ENCODE peak calls at places on chromosomes 5 and 9, in nine cellular contexts. N is K562; K is Panc1; C is Caco-2; V is right lobe of liver; E is suprapubic skin; F is GM23248; D is CD4-positive, alpha-beta T cell; L is lower lobe of right lung. H is an unnamed sample. For H3K9me3, the result is how much of the 10 kb centered on the place peaks cover.

GRCh38 chr5:133361922-133362321 is 250.4 kb downstream of the FSTL4 start:
- DNase-seq in N (no peak), K (no peak), C (no peak), V (no peak), E (no peak), F (no peak), D (no peak), L (no peak), H (no peak)

GRCh38 chr5:130571076-130571475 is 594.0 kb downstream of the HINT1 start:
- DNase-seq in N (no peak), K (no peak), C (no peak), V (no peak), E (no peak), F (no peak), D (no peak), L (no peak), H (no peak)

GRCh38 chr5:122844916-122845252 is 529 bp upstream of the SNX24 start:
- DNase-seq in N (no peak), K (no peak), C (no peak), V (no peak), E (no peak), F (no peak), D (no peak), L (no peak), H (no peak)

GRCh38 chr5:74895906-74896305 is 29.7 kb upstream of the FAM169A start:
- DNase-seq in N (no peak), K (no peak), C (no peak), V (peak), E (no peak), F (peak), D (no peak), L (peak), H (no peak)

GRCh38 chr5:176886336-176887251 is 12.6 kb downstream of the HK3 start:
- DNase-seq in N (no peak), K (no peak), C (no peak), V (peak), E (peak), F (no peak), D (no peak), L (peak), H (no peak)

GRCh38 chr5:34480810-34481528 is 175.2 kb upstream of the RAI14 start:
- DNase-seq in N (no peak), K (no peak), C (no peak), V (no peak), E (no peak), F (no peak), D (no peak), L (no peak), H (no peak)

GRCh38 chr5:131230406-131230805 is 33.4 kb upstream of the CDC42SE2 start:
- DNase-seq in N (no peak), K (no peak), C (no peak), V (no peak), E (no peak), F (no peak), D (no peak), L (no peak), H (no peak)

GRCh38 chr9:129682381-129682780 is 16.9 kb downstream of the PRRX2 start:
- DNase-seq in N (peak), K (no peak), C (no peak), V (no peak), E (no peak), F (no peak), D (no peak), L (no peak), H (no peak)

GRCh38 chr5:23007762-23008161 is 154.6 kb upstream of the CDH12 start:
- DNase-seq in N (no peak), K (no peak), C (no peak), V (no peak), E (no peak), F (no peak), D (no peak), L (no peak), H (no peak)

GRCh38 chr9:70165006-70165602 is 93.7 kb upstream of the SMC5 start:
- DNase-seq in N (no peak), K (no peak), C (no peak), V (no peak), E (no peak), F (no peak), D (no peak), L (no peak), H (no peak)

GRCh38 chr5:157983906-157984551 is 125.1 kb upstream of the CLINT1 start:
- DNase-seq in N (no peak), K (no peak), C (no peak), V (no peak), E (no peak), F (no peak), D (no peak), L (no peak), H (no peak)

GRCh38 chr9:6567140-6567591 is 78.4 kb downstream of the GLDC start:
- DNase-seq in N (no peak), K (peak), C (no peak), V (no peak), E (no peak), F (peak), D (no peak), L (no peak), H (no peak)

GRCh38 chr9:136482046-136482792 is 621 bp downstream of the SEC16A start:
- DNase-seq in N (no peak), K (no peak), C (peak), V (peak), E (no peak), F (peak), D (peak), L (no peak), H (no peak)

GRCh38 chr5:112125910-112126309 is 293.2 kb downstream of the EPB41L4A start:
- DNase-seq in N (no peak), K (no peak), C (no peak), V (no peak), E (no peak), F (peak), D (no peak), L (no peak), H (no peak)

GRCh38 chr5:178839319-178839704 is 20.4 kb upstream of the ZNF354B start:
- DNase-seq in N (peak), K (no peak), C (peak), V (peak), E (no peak), F (peak), D (peak), L (peak), H (no peak)

DNA sequence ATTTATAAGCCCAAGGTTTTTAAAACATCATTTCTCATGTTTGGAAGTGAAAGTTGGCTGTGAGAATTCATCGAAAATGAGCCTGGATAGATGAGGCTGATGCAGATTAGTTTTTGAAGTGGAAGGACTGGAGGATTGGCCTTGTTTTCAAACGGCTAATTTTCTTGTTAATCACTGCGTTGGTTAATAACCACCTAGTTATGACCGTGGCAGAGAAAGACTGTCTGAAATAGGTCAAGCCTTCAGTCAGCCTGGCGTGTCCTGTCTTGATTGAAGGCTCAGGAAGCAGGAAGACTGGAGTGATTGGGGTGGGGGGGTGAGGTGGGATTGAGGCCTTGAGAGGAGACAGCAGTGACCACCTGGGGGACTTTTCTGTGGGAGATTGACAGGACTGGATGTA is 390.9 kb upstream of the WWC1 start:
- DNase-seq in N (no peak), K (no peak), C (no peak), V (no peak), E (no peak), F (no peak), D (no peak), L (no peak), H (no peak)
- H3K9me3 ChIP-seq in N (under half), K (under half), C (under half), V (under half), E (under half), F (under half), D (under half), L (under half), H (under half)

GRCh38 chr5:17799521-17799920 is 165.3 kb downstream of the TAF11L14 start:
- DNase-seq in N (no peak), K (no peak), C (no peak), V (no peak), E (no peak), F (no peak), D (no peak), L (no peak), H (no peak)
- H3K9me3 ChIP-seq in N (under half), K (under half), C (under half), V (under half), E (under half), F (under half), D (under half), L (under half), H (under half)

DNA sequence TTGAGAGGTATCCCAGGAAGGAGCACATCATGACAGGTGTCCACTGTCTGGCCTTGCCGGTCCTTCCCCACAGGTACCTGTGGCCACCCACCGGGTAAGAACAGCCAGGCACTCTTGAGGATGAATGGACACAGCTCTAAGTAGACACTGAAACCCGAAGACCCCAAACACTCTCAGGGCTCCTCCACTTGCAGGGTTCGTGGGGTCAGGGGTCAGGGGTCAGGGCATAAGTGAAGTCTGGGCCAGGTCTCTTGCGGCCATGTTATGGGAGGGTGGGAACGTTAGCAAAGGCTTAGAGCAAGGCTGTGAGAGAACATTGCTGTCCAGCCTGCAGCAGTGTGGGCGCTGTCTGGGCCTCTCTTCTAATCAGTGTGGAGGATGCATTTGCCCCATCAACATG is 40.0 kb downstream of the MAPK9 start:
- DNase-seq in N (no peak), K (no peak), C (no peak), V (no peak), E (no peak), F (no peak), D (no peak), L (no peak), H (no peak)
- H3K9me3 ChIP-seq in N (under half), K (under half), C (under half), V (under half), E (half or more), F (under half), D (half or more), L (half or more), H (under half)

GRCh38 chr9:117622347-117622746 is 81.9 kb upstream of the TLR4 start:
- DNase-seq in N (no peak), K (no peak), C (no peak), V (no peak), E (no peak), F (no peak), D (no peak), L (no peak), H (no peak)

GRCh38 chr9:117624106-117624505 is 80.1 kb upstream of the TLR4 start:
- DNase-seq in N (no peak), K (no peak), C (no peak), V (no peak), E (no peak), F (no peak), D (no peak), L (no peak), H (no peak)

DNA sequence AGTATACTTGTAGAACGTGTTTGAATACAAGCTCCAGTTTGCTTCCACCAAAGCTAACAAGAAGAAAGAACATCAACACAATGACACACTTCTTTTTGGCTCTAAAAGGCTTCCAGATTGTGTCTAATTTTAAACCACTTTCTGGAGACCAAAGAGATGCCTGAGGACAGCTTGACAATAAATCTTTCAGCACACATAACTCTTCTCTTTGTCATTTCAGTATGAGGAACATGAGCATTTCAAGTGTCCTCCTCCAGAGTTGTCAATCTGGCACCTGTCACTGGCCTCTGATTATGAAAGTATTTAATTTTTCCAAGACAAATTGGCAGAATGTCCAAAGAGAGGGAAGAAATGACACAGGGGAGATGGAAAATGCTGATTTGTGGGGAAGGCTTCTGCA is 79.0 kb upstream of the TLR4 start:
- DNase-seq in N (no peak), K (no peak), C (no peak), V (no peak), E (no peak), F (no peak), D (no peak), L (no peak), H (no peak)
- H3K9me3 ChIP-seq in N (under half), K (under half), C (under half), V (under half), E (under half), F (under half), D (under half), L (under half), H (under half)

DNA sequence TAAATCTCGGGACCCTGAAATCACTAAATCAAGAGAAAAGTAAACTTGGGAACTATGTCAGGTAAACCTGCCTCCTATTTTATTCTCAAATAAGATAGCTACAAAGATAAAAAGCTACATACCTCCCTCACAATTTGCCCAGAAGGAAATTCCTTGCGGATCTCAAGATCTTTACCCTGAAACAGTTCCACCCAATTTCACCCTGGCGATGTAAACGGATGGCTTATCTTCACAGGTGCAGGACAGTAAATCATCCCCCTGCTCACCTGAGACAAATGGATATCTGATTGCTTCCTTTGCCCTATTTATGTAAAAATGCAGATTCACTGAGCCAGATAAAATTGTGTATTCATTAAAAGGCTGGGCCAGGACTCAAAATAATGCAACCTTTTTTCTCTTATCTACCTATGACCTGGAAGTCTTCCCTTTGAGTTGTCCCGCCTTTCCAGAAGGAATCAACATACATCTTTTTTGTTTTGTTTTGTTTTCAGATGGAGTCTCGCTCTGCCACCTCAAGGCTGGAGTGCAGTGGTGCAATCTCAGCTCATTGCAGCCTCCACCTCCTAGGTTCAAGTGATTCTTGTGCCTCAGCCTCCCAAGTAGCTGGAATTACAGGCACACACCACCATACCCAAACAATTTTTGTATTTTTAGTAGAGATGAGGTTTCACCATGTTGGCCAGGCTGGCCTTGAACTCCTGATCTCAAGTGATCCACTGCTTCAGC is 13.8 kb downstream of the TMEM267 start:
- DNase-seq in N (no peak), K (no peak), C (peak), V (no peak), E (no peak), F (no peak), D (no peak), L (no peak), H (no peak)
- H3K9me3 ChIP-seq in N (under half), K (under half), C (under half), V (under half), E (under half), F (under half), D (under half), L (under half), H (under half)

DNA sequence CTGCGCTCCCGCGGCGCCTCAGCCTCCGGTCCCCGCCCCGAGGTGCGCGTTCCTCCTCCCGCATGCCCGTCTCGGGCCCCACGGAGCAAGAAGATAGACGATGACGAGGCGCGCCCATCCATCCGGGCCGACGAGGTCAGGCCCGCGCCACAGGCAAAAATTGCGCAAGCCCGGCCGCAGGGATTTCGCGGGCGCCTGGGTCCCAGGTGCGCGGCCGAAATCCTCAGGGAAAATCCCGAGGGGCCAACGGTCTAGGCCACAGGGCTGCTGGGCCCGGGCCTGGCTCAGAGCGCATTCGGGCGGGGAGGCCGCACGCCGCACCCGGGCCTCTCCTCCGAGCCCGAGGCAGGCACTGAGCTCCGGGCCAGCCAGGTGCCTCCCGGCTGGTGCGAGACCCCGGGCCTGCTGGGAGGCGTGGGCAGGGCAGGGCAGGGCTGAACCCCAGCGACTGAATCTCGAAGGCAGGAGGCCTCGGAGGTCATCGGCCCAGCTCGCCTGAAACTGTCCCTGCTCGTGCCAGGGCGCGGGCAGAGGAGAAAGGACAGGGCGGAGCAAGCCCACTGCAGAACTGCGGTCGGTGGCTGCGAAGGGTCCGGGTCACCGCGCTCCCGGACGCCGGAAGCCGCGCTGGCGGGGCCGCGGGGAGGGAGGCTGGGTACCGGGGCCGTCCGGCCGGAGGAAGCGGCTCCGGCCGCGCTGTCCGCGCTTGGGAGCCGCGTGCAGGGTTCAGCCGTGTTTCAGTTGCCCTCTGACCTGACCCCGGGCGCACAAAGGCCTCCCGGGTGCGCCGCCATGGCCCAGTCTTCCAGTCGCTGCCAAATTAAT is 66.8 kb downstream of the FOXD1 start:
- DNase-seq in N (no peak), K (no peak), C (no peak), V (no peak), E (no peak), F (peak), D (no peak), L (no peak), H (no peak)
- H3K9me3 ChIP-seq in N (under half), K (under half), C (under half), V (under half), E (under half), F (under half), D (under half), L (under half), H (under half)